ENCODE peak calls at places on chromosomes 1 and 21, in eight cellular contexts. I is spleen, G is esophagus muscularis mucosa, T is GM12891, N is stomach, Y is GM12892, S is prostate gland, V is HepG2. O is an unnamed sample.

GRCh38 chr21:42313501-42313969 is 1.7 kb downstream of the TFF3 start:
- DNase-seq in I (no peak), G (no peak), T (no peak), N (peak; percentile 53), Y (no peak), S (no peak), V (peak; percentile 8), O (no peak)

GRCh38 chr1:77834771-77835334 is 53.6 kb upstream of the NEXN start:
- DNase-seq in I (no peak), G (no peak), T (no peak), N (no peak), Y (no peak), S (peak; percentile 82), V (no peak), O (no peak)

GRCh38 chr1:62687421-62687902 is 724 bp downstream of the DOCK7 start:
- DNase-seq in I (no peak), G (no peak), T (peak; percentile 34), N (peak; percentile 29), Y (peak; percentile 25), S (peak; percentile 16), V (peak; percentile 65), O (no peak)

GRCh38 chr1:11485191-11485590 is 6.2 kb downstream of the DISP3 start:
- DNase-seq in I (peak; percentile 39), G (no peak), T (no peak), N (no peak), Y (no peak), S (peak; percentile 49), V (no peak), O (no peak)

GRCh38 chr21:28333455-28334108 is 659.1 kb downstream of the LTN1 start:
- DNase-seq in I (no peak), G (no peak), T (no peak), N (no peak), Y (no peak), S (no peak), V (peak; percentile 13), O (no peak)

GRCh38 chr1:229117664-229118300 is 153.1 kb upstream of the RAB4A start:
- DNase-seq in I (no peak), G (peak; percentile 95), T (no peak), N (peak; percentile 91), Y (no peak), S (peak; percentile 85), V (no peak), O (no peak)

GRCh38 chr1:67213164-67213563 is 46.9 kb downstream of the IL23R start:
- DNase-seq in I (no peak), G (peak; percentile 60), T (no peak), N (no peak), Y (no peak), S (no peak), V (peak; percentile 36), O (no peak)

GRCh38 chr1:64965239-64966157 is 851 bp downstream of the JAK1 start:
- DNase-seq in I (peak; percentile 95), G (no peak), T (peak; percentile 53), N (peak; percentile 69), Y (no peak), S (peak; percentile 40), V (no peak), O (no peak)

GRCh38 chr1:202959276-202959620 is 1.1 kb upstream of the ADIPOR1 start:
- DNase-seq in I (no peak), G (no peak), T (no peak), N (no peak), Y (no peak), S (no peak), V (peak; percentile 74), O (no peak)

GRCh38 chr21:40015818-40016217 is 148.6 kb downstream of the PCP4 start:
- DNase-seq in I (peak; percentile 38), G (no peak), T (no peak), N (no peak), Y (no peak), S (no peak), V (no peak), O (no peak)

GRCh38 chr21:37224861-37225260 is 42.3 kb downstream of the VPS26C start:
- DNase-seq in I (no peak), G (no peak), T (no peak), N (no peak), Y (no peak), S (no peak), V (no peak), O (no peak)

GRCh38 chr1:41955461-41956159 is 36.9 kb upstream of the HIVEP3 start:
- DNase-seq in I (no peak), G (no peak), T (no peak), N (no peak), Y (no peak), S (no peak), V (no peak), O (no peak)

GRCh38 chr1:87829360-87829759 is 500.7 kb downstream of the LMO4 start:
- DNase-seq in I (no peak), G (no peak), T (no peak), N (no peak), Y (no peak), S (no peak), V (no peak), O (no peak)

GRCh38 chr1:38463074-38463473 is 396.5 kb downstream of the RRAGC start:
- DNase-seq in I (no peak), G (peak; percentile 17), T (no peak), N (no peak), Y (no peak), S (no peak), V (no peak), O (no peak)

GRCh38 chr1:221858758-221859157 is 116.9 kb upstream of the DUSP10 start:
- DNase-seq in I (no peak), G (no peak), T (no peak), N (no peak), Y (no peak), S (no peak), V (no peak), O (no peak)

GRCh38 chr1:90809093-90809492 is 92.0 kb upstream of the BARHL2 start:
- DNase-seq in I (no peak), G (no peak), T (no peak), N (no peak), Y (no peak), S (no peak), V (no peak), O (no peak)

GRCh38 chr1:78676996-78677395 is 27.4 kb downstream of the IFI44 start:
- DNase-seq in I (no peak), G (no peak), T (no peak), N (no peak), Y (no peak), S (no peak), V (no peak), O (no peak)

GRCh38 chr1:62588000-62588399 is 9.3 kb upstream of the ANGPTL3 start:
- DNase-seq in I (no peak), G (no peak), T (no peak), N (no peak), Y (no peak), S (no peak), V (no peak), O (no peak)

GRCh38 chr1:155569988-155570592 is 7.5 kb upstream of the ASH1L start:
- DNase-seq in I (no peak), G (no peak), T (no peak), N (no peak), Y (no peak), S (no peak), V (no peak), O (no peak)

GRCh38 chr1:248739580-248740205 is 15.9 kb downstream of the LYPD8 start:
- DNase-seq in I (no peak), G (no peak), T (no peak), N (no peak), Y (no peak), S (no peak), V (no peak), O (no peak)
- TF ChIP-seq POLR2AphosphoS5 in I (no peak), G (no peak), T (no peak), N (no peak), Y (no peak), S (no peak), V (no peak), O (no peak)

GRCh38 chr1:150553392-150554085 is 4.3 kb downstream of the ADAMTSL4 start:
- DNase-seq in I (peak; percentile 73), G (no peak), T (no peak), N (no peak), Y (no peak), S (no peak), V (no peak), O (no peak)

GRCh38 chr1:150550222-150551048 is 1.2 kb downstream of the ADAMTSL4 start:
- DNase-seq in I (no peak), G (no peak), T (no peak), N (no peak), Y (no peak), S (no peak), V (no peak), O (no peak)

GRCh38 chr1:150552692-150553278 is 3.6 kb downstream of the ADAMTSL4 start:
- DNase-seq in I (peak; percentile 78), G (no peak), T (no peak), N (no peak), Y (no peak), S (no peak), V (no peak), O (no peak)

GRCh38 chr1:150551049-150551783 is 2.0 kb downstream of the ADAMTSL4 start:
- DNase-seq in I (no peak), G (no peak), T (no peak), N (no peak), Y (no peak), S (no peak), V (no peak), O (no peak)

DNA sequence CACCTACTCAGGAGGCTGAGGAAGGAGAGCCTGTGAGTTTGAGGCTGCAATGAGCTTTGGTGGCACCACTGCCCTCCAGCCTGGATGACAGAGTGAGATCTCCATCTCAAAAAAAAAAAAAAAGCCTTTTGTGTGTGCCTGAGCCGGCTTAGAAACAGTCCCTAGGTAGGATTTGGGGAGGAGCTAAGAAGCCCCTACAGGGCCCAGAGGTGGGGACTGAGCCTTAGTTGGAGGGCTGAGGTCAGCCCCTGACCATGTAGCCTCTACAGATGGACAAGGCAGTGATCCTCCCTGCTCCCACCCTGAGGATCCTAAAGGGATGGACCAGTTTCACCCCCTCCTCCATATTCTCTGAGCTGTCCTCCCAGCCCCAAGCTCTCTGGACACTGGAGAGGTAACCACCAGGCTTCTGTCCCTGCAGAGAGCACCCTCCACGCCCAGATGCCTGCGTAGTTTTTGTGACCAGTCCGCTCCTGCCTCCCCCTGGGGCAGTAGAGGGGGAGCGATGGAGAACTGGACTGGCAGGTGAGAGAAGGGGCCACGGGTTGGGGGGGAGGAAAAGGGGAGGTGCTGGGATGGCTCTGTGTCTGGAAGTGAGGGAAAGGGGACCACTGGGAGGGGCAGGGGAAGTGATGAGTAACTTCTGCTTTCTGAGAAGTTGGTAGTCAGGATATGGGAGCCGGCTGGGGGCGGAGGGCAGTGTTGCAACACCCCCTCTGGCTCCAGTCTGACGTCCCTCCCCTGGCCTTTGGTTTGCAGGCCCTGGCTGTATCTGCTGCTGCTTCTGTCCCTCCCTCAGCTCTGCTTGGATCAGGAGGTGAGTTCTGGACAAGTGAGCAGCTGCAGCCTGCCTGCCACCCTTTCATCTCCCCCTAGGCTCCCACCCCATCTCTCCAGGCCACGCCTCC is 2.8 kb downstream of the ADAMTSL4 start:
- DNase-seq in I (peak; percentile 91), G (peak; percentile 98), T (no peak), N (peak; percentile 65), Y (no peak), S (peak; percentile 56), V (peak; percentile 91), O (no peak)
- TF ChIP-seq POLR2AphosphoS5 in I (peak; percentile 80), G (peak; percentile 87), T (no peak), N (peak; percentile 11), Y (no peak), S (peak; percentile 62), V (no peak), O (no peak)

GRCh38 chr1:197951617-197952175 is 34.5 kb downstream of the LHX9 start:
- DNase-seq in I (no peak), G (no peak), T (no peak), N (no peak), Y (no peak), S (no peak), V (no peak), O (no peak)
- TF ChIP-seq POLR2AphosphoS5 in I (no peak), G (no peak), T (no peak), N (no peak), Y (no peak), S (no peak), V (no peak), O (no peak)

GRCh38 chr1:207752456-207753132 is 740 bp downstream of the CD46 start:
- DNase-seq in I (peak; percentile 84), G (no peak), T (peak; percentile 16), N (peak; percentile 66), Y (peak; percentile 7), S (no peak), V (peak; percentile 87), O (no peak)
- TF ChIP-seq POLR2AphosphoS5 in I (no peak), G (no peak), T (no peak), N (peak; percentile 47), Y (no peak), S (no peak), V (peak; percentile 52), O (no peak)

O was measured in SK-N-MC.